ENCODE peak calls at places on chromosomes 16 and 17, in five cellular contexts. One of them, this sample, is unnamed.

GRCh38 chr16:85520853-85521736 is 92.0 kb upstream of the GSE1 start:
- DNase-seq in kidney tubule cell: peak
- DNase-seq in astrocyte of the spinal cord: no peak
- DNase-seq in dermis microvascular lymphatic vessel endothelial cell: no peak
- DNase-seq in activated CD4-positive, alpha-beta T cell treated with anti-CD3 and anti-CD28 coated beads, Interleukin-2, amount 50 U/mL, for 24 hours: no peak
- DNase-seq in this sample: no peak

GRCh38 chr16:1379054-1379862 is 27.5 kb downstream of the GNPTG start:
- DNase-seq in kidney tubule cell: peak
- DNase-seq in activated CD4-positive, alpha-beta T cell treated with anti-CD3 and anti-CD28 coated beads, Interleukin-2, amount 50 U/mL, for 24 hours: peak
- DNase-seq in astrocyte of the spinal cord: peak
- DNase-seq in dermis microvascular lymphatic vessel endothelial cell: peak
- DNase-seq in this sample: peak

GRCh38 chr17:59427425-59427921 is 96.0 kb downstream of the YPEL2 start:
- DNase-seq in dermis microvascular lymphatic vessel endothelial cell: peak
- DNase-seq in kidney tubule cell: peak
- DNase-seq in activated CD4-positive, alpha-beta T cell treated with anti-CD3 and anti-CD28 coated beads, Interleukin-2, amount 50 U/mL, for 24 hours: peak
- DNase-seq in astrocyte of the spinal cord: peak
- DNase-seq in this sample: no peak

GRCh38 chr17:76074390-76075363 is at the start of gene GALR2:
- DNase-seq in kidney tubule cell: no peak
- DNase-seq in dermis microvascular lymphatic vessel endothelial cell: no peak
- DNase-seq in activated CD4-positive, alpha-beta T cell treated with anti-CD3 and anti-CD28 coated beads, Interleukin-2, amount 50 U/mL, for 24 hours: no peak
- DNase-seq in astrocyte of the spinal cord: no peak
- DNase-seq in this sample: peak

GRCh38 chr16:51815527-51815926 is 664.5 kb upstream of the SALL1 start:
- DNase-seq in kidney tubule cell: no peak
- DNase-seq in dermis microvascular lymphatic vessel endothelial cell: no peak
- DNase-seq in activated CD4-positive, alpha-beta T cell treated with anti-CD3 and anti-CD28 coated beads, Interleukin-2, amount 50 U/mL, for 24 hours: no peak
- DNase-seq in astrocyte of the spinal cord: no peak
- DNase-seq in this sample: no peak

GRCh38 chr17:9670596-9670995 is 25.3 kb downstream of the USP43 start:
- DNase-seq in activated CD4-positive, alpha-beta T cell treated with anti-CD3 and anti-CD28 coated beads, Interleukin-2, amount 50 U/mL, for 24 hours: no peak
- DNase-seq in astrocyte of the spinal cord: no peak
- DNase-seq in kidney tubule cell: no peak
- DNase-seq in dermis microvascular lymphatic vessel endothelial cell: no peak
- DNase-seq in this sample: no peak

GRCh38 chr16:86071611-86072240 is 172.8 kb downstream of the IRF8 start:
- DNase-seq in astrocyte of the spinal cord: no peak
- DNase-seq in dermis microvascular lymphatic vessel endothelial cell: no peak
- DNase-seq in activated CD4-positive, alpha-beta T cell treated with anti-CD3 and anti-CD28 coated beads, Interleukin-2, amount 50 U/mL, for 24 hours: no peak
- DNase-seq in kidney tubule cell: no peak
- DNase-seq in this sample: no peak

GRCh38 chr16:1887711-1888354 is 15.9 kb upstream of the MEIOB start:
- DNase-seq in activated CD4-positive, alpha-beta T cell treated with anti-CD3 and anti-CD28 coated beads, Interleukin-2, amount 50 U/mL, for 24 hours: no peak
- DNase-seq in astrocyte of the spinal cord: no peak
- DNase-seq in kidney tubule cell: peak
- DNase-seq in dermis microvascular lymphatic vessel endothelial cell: no peak
- DNase-seq in this sample: no peak

GRCh38 chr16:81675662-81676535 is 103.2 kb upstream of the PLCG2 start:
- DNase-seq in dermis microvascular lymphatic vessel endothelial cell: no peak
- DNase-seq in activated CD4-positive, alpha-beta T cell treated with anti-CD3 and anti-CD28 coated beads, Interleukin-2, amount 50 U/mL, for 24 hours: no peak
- DNase-seq in kidney tubule cell: no peak
- DNase-seq in astrocyte of the spinal cord: no peak
- DNase-seq in this sample: no peak

GRCh38 chr17:1985686-1986085 is 39.4 kb downstream of the RTN4RL1 start:
- DNase-seq in dermis microvascular lymphatic vessel endothelial cell: no peak
- DNase-seq in activated CD4-positive, alpha-beta T cell treated with anti-CD3 and anti-CD28 coated beads, Interleukin-2, amount 50 U/mL, for 24 hours: no peak
- DNase-seq in astrocyte of the spinal cord: no peak
- DNase-seq in kidney tubule cell: no peak
- DNase-seq in this sample: no peak

GRCh38 chr17:4551141-4551540 is 4.0 kb downstream of the MYBBP1A start:
- DNase-seq in activated CD4-positive, alpha-beta T cell treated with anti-CD3 and anti-CD28 coated beads, Interleukin-2, amount 50 U/mL, for 24 hours: no peak
- DNase-seq in astrocyte of the spinal cord: no peak
- DNase-seq in kidney tubule cell: no peak
- DNase-seq in dermis microvascular lymphatic vessel endothelial cell: no peak
- DNase-seq in this sample: no peak

GRCh38 chr16:10947211-10947787 is 2.9 kb downstream of the CLEC16A start:
- DNase-seq in dermis microvascular lymphatic vessel endothelial cell: no peak
- DNase-seq in astrocyte of the spinal cord: no peak
- DNase-seq in kidney tubule cell: no peak
- DNase-seq in activated CD4-positive, alpha-beta T cell treated with anti-CD3 and anti-CD28 coated beads, Interleukin-2, amount 50 U/mL, for 24 hours: no peak
- DNase-seq in this sample: no peak

GRCh38 chr17:82790391-82790790 is 38.5 kb downstream of the TBCD start:
- DNase-seq in astrocyte of the spinal cord: no peak
- DNase-seq in kidney tubule cell: no peak
- DNase-seq in dermis microvascular lymphatic vessel endothelial cell: no peak
- DNase-seq in activated CD4-positive, alpha-beta T cell treated with anti-CD3 and anti-CD28 coated beads, Interleukin-2, amount 50 U/mL, for 24 hours: no peak
- DNase-seq in this sample: no peak

GRCh38 chr17:43935926-43936261 is 6.4 kb downstream of the PPY start:
- DNase-seq in dermis microvascular lymphatic vessel endothelial cell: no peak
- DNase-seq in kidney tubule cell: no peak
- DNase-seq in astrocyte of the spinal cord: no peak
- DNase-seq in activated CD4-positive, alpha-beta T cell treated with anti-CD3 and anti-CD28 coated beads, Interleukin-2, amount 50 U/mL, for 24 hours: no peak
- DNase-seq in this sample: no peak

GRCh38 chr17:71402661-71403141 is 718.1 kb upstream of the SOX9 start:
- DNase-seq in dermis microvascular lymphatic vessel endothelial cell: no peak
- DNase-seq in kidney tubule cell: peak
- DNase-seq in astrocyte of the spinal cord: no peak
- DNase-seq in activated CD4-positive, alpha-beta T cell treated with anti-CD3 and anti-CD28 coated beads, Interleukin-2, amount 50 U/mL, for 24 hours: no peak
- DNase-seq in this sample: no peak

GRCh38 chr16:51143166-51143565 is 7.9 kb downstream of the SALL1 start:
- DNase-seq in astrocyte of the spinal cord: peak
- DNase-seq in activated CD4-positive, alpha-beta T cell treated with anti-CD3 and anti-CD28 coated beads, Interleukin-2, amount 50 U/mL, for 24 hours: no peak
- DNase-seq in dermis microvascular lymphatic vessel endothelial cell: no peak
- DNase-seq in kidney tubule cell: peak
- DNase-seq in this sample: no peak

GRCh38 chr16:78485188-78485898 is 385.9 kb downstream of the WWOX start:
- DNase-seq in kidney tubule cell: no peak
- DNase-seq in dermis microvascular lymphatic vessel endothelial cell: no peak
- DNase-seq in astrocyte of the spinal cord: no peak
- DNase-seq in activated CD4-positive, alpha-beta T cell treated with anti-CD3 and anti-CD28 coated beads, Interleukin-2, amount 50 U/mL, for 24 hours: no peak
- DNase-seq in this sample: no peak

GRCh38 chr16:88471115-88471514 is 18.0 kb downstream of the ZFPM1 start:
- DNase-seq in astrocyte of the spinal cord: no peak
- DNase-seq in dermis microvascular lymphatic vessel endothelial cell: no peak
- DNase-seq in kidney tubule cell: no peak
- DNase-seq in activated CD4-positive, alpha-beta T cell treated with anti-CD3 and anti-CD28 coated beads, Interleukin-2, amount 50 U/mL, for 24 hours: no peak
- DNase-seq in this sample: no peak

GRCh38 chr17:7294614-7295153 is at the start of gene YBX2:
- DNase-seq in dermis microvascular lymphatic vessel endothelial cell: peak
- DNase-seq in kidney tubule cell: peak
- DNase-seq in activated CD4-positive, alpha-beta T cell treated with anti-CD3 and anti-CD28 coated beads, Interleukin-2, amount 50 U/mL, for 24 hours: peak
- DNase-seq in astrocyte of the spinal cord: no peak
- DNase-seq in this sample: peak

GRCh38 chr17:44105941-44106340 is 17.5 kb downstream of the HDAC5 start:
- DNase-seq in kidney tubule cell: no peak
- DNase-seq in astrocyte of the spinal cord: no peak
- DNase-seq in activated CD4-positive, alpha-beta T cell treated with anti-CD3 and anti-CD28 coated beads, Interleukin-2, amount 50 U/mL, for 24 hours: no peak
- DNase-seq in dermis microvascular lymphatic vessel endothelial cell: no peak
- DNase-seq in this sample: no peak

GRCh38 chr16:71557299-71557698 is 19.6 kb downstream of the TAT start:
- DNase-seq in dermis microvascular lymphatic vessel endothelial cell: no peak
- DNase-seq in astrocyte of the spinal cord: no peak
- DNase-seq in kidney tubule cell: no peak
- DNase-seq in activated CD4-positive, alpha-beta T cell treated with anti-CD3 and anti-CD28 coated beads, Interleukin-2, amount 50 U/mL, for 24 hours: no peak
- DNase-seq in this sample: no peak

GRCh38 chr16:72422308-72422897 is 250.4 kb upstream of the PMFBP1 start:
- DNase-seq in astrocyte of the spinal cord: no peak
- DNase-seq in activated CD4-positive, alpha-beta T cell treated with anti-CD3 and anti-CD28 coated beads, Interleukin-2, amount 50 U/mL, for 24 hours: no peak
- DNase-seq in dermis microvascular lymphatic vessel endothelial cell: no peak
- DNase-seq in kidney tubule cell: no peak
- DNase-seq in this sample: no peak

GRCh38 chr17:6164996-6165395 is 94.8 kb downstream of the WSCD1 start:
- DNase-seq in dermis microvascular lymphatic vessel endothelial cell: no peak
- DNase-seq in astrocyte of the spinal cord: no peak
- DNase-seq in kidney tubule cell: no peak
- DNase-seq in activated CD4-positive, alpha-beta T cell treated with anti-CD3 and anti-CD28 coated beads, Interleukin-2, amount 50 U/mL, for 24 hours: no peak
- DNase-seq in this sample: no peak

GRCh38 chr16:22726868-22727267 is 87.1 kb upstream of the HS3ST2 start:
- DNase-seq in activated CD4-positive, alpha-beta T cell treated with anti-CD3 and anti-CD28 coated beads, Interleukin-2, amount 50 U/mL, for 24 hours: no peak
- DNase-seq in kidney tubule cell: no peak
- DNase-seq in astrocyte of the spinal cord: no peak
- DNase-seq in dermis microvascular lymphatic vessel endothelial cell: no peak
- DNase-seq in this sample: no peak

GRCh38 chr16:10312023-10312422 is 73.8 kb upstream of the ATF7IP2 start:
- DNase-seq in kidney tubule cell: no peak
- DNase-seq in activated CD4-positive, alpha-beta T cell treated with anti-CD3 and anti-CD28 coated beads, Interleukin-2, amount 50 U/mL, for 24 hours: no peak
- DNase-seq in astrocyte of the spinal cord: no peak
- DNase-seq in dermis microvascular lymphatic vessel endothelial cell: no peak
- DNase-seq in this sample: no peak

GRCh38 chr17:19645608-19646250 is 2.8 kb upstream of the ALDH3A2 start:
- DNase-seq in dermis microvascular lymphatic vessel endothelial cell: no peak
- DNase-seq in astrocyte of the spinal cord: no peak
- DNase-seq in kidney tubule cell: peak
- DNase-seq in activated CD4-positive, alpha-beta T cell treated with anti-CD3 and anti-CD28 coated beads, Interleukin-2, amount 50 U/mL, for 24 hours: no peak
- DNase-seq in this sample: no peak

GRCh38 chr16:4316732-4317461 is 1.0 kb downstream of the GLIS2 start:
- DNase-seq in activated CD4-positive, alpha-beta T cell treated with anti-CD3 and anti-CD28 coated beads, Interleukin-2, amount 50 U/mL, for 24 hours: no peak
- DNase-seq in dermis microvascular lymphatic vessel endothelial cell: no peak
- DNase-seq in astrocyte of the spinal cord: peak
- DNase-seq in kidney tubule cell: peak
- DNase-seq in this sample: no peak